ENCODE peak calls at places on chromosomes 4 and X, in eight cellular contexts. Z is stimulated activated CD8-positive, alpha-beta memory T cell treated with anti-CD3 and anti-CD28 coated beads, Interleukin-7, amount 100 ng/mL, for 1 hour; C is right cardiac atrium; E is adipocyte; Y is stimulated activated naive B cell treated with anti-CD40 and anti-IgM and Interleukin-4, amounts not matched to agents 10 μg/mL and 1 μg/mL and 100 μg/mL, for 72 hours; F is left cardiac atrium; P is hepatic stellate cell; O is NCI-H1417. J is an unnamed sample.

GRCh38 chrX:28058906-28059305 is 77.7 kb upstream of the DCAF8L1 start:
- DNase-seq in Z (no peak), E (no peak), P (no peak), Y (no peak), C (no peak), F (no peak), O (peak), J (no peak)

GRCh38 chr4:24489870-24490269 is 94.5 kb downstream of the DHX15 start:
- DNase-seq in E (peak), Z (no peak), P (no peak), Y (no peak), O (no peak), F (no peak), C (no peak), J (no peak)

GRCh38 chr4:72094054-72094780 is 62.4 kb downstream of the NPFFR2 start:
- DNase-seq in Z (no peak), E (no peak), C (no peak), P (no peak), Y (no peak), O (peak), F (no peak), J (peak)

GRCh38 chrX:94288972-94289371 is 615.0 kb downstream of the FAM133A start:
- DNase-seq in Y (no peak), O (no peak), C (no peak), E (no peak), Z (no peak), F (no peak), P (no peak), J (no peak)

GRCh38 chr4:140568507-140569306 is at the start of gene UCP1:
- DNase-seq in C (peak), Z (no peak), O (peak), Y (no peak), F (peak), P (peak), E (peak), J (no peak)

GRCh38 chr4:55359397-55359916 is 13.4 kb downstream of the SRD5A3 start:
- DNase-seq in O (no peak), P (peak), E (peak), C (no peak), Z (no peak), F (no peak), Y (no peak), J (no peak)

GRCh38 chr4:185512516-185512915 is 22.8 kb downstream of the PDLIM3 start:
- DNase-seq in E (peak), Z (no peak), O (no peak), P (peak), F (no peak), C (no peak), Y (no peak), J (no peak)

GRCh38 chr4:109303141-109303499 is 662 bp upstream of the COL25A1 start:
- DNase-seq in Y (no peak), E (peak), C (no peak), Z (no peak), P (no peak), F (no peak), O (peak), J (no peak)

GRCh38 chrX:109635151-109635550 is 10.2 kb upstream of the KCNE5 start:
- DNase-seq in P (no peak), C (no peak), E (peak), Y (no peak), Z (no peak), F (no peak), O (peak), J (no peak)

GRCh38 chr4:154018659-154019058 is 229.8 kb upstream of the SFRP2 start:
- DNase-seq in P (no peak), F (no peak), C (no peak), Z (no peak), O (no peak), E (no peak), Y (no peak), J (no peak)

GRCh38 chr4:165787516-165788274 is 85.3 kb upstream of the TLL1 start:
- DNase-seq in C (no peak), O (peak), Y (no peak), F (no peak), P (no peak), Z (no peak), E (no peak), J (no peak)

GRCh38 chrX:10569946-10570345 is 50.4 kb downstream of the MID1 start:
- DNase-seq in O (no peak), C (no peak), F (no peak), Y (no peak), Z (no peak), E (peak), P (peak), J (no peak)

J was measured in SHP77.